ENCODE peak calls at places on chromosomes 2 and 18, in eight cellular contexts. Y is psoas muscle, E is tibial nerve, M is adrenal gland, I is HCT116, H is upper lobe of right lung, R is left lung, X is transverse colon. W is an unnamed sample.

GRCh38 chr2:39437522-39438296 is 624 bp upstream of the MAP4K3 start:
- DNase-seq in M (peak; percentile 45), R (peak; percentile 81), H (peak; percentile 85), Y (peak; percentile 61), E (no peak), I (peak; percentile 63), X (peak; percentile 78), W (no peak)

GRCh38 chr18:3594760-3595241 is 144.8 kb downstream of the TGIF1 start:
- DNase-seq in R (no peak), Y (no peak), I (no peak), M (peak; percentile 57), X (peak; percentile 47), H (no peak), E (no peak), W (no peak)

GRCh38 chr2:145012214-145012670 is 492.3 kb upstream of the ZEB2 start:
- DNase-seq in H (no peak), Y (no peak), I (no peak), R (no peak), E (no peak), X (no peak), M (no peak), W (no peak)

GRCh38 chr2:191688934-191689695 is 11.2 kb downstream of the NABP1 start:
- DNase-seq in H (no peak), R (no peak), I (peak; percentile 57), X (no peak), M (no peak), Y (no peak), E (no peak), W (no peak)

GRCh38 chr18:3827236-3827635 is 377.3 kb downstream of the TGIF1 start:
- DNase-seq in E (no peak), R (no peak), I (no peak), X (no peak), M (no peak), Y (no peak), H (no peak), W (no peak)

GRCh38 chr2:207617011-207617671 is 8.1 kb downstream of the METTL21A start:
- DNase-seq in E (no peak), I (peak; percentile 67), X (no peak), M (no peak), Y (no peak), H (no peak), R (no peak), W (no peak)

GRCh38 chr2:227503433-227504406 is 31.8 kb downstream of the AGFG1 start:
- DNase-seq in X (peak; percentile 60), R (no peak), H (no peak), M (peak; percentile 87), Y (peak; percentile 61), I (peak; percentile 84), E (no peak), W (no peak)

GRCh38 chr2:26457241-26457666 is 20.7 kb downstream of the OTOF start:
- DNase-seq in X (no peak), I (no peak), M (no peak), Y (no peak), E (no peak), R (no peak), H (no peak), W (no peak)

GRCh38 chr18:13051159-13051558 is 60.0 kb downstream of the CEP192 start:
- DNase-seq in M (no peak), X (no peak), E (no peak), Y (no peak), H (no peak), R (no peak), I (no peak), W (no peak)

GRCh38 chr2:28445448-28446258 is 50.2 kb upstream of the PLB1 start:
- DNase-seq in M (peak; percentile 81), E (no peak), H (peak; percentile 45), Y (no peak), X (no peak), I (peak; percentile 77), R (no peak), W (no peak)

GRCh38 chr2:70190086-70190412 is 770 bp downstream of the C2orf42 start:
- DNase-seq in I (no peak), Y (no peak), M (no peak), H (no peak), X (peak; percentile 15), E (no peak), R (no peak), W (no peak)

GRCh38 chr2:9631976-9632700 is 1.3 kb upstream of the YWHAQ start:
- DNase-seq in X (no peak), Y (no peak), R (no peak), E (no peak), M (no peak), I (no peak), H (no peak), W (no peak)

GRCh38 chr2:8545676-8546318 is 136.1 kb upstream of the ID2 start:
- DNase-seq in X (no peak), E (no peak), R (peak; percentile 76), M (no peak), I (no peak), H (no peak), Y (peak; percentile 50), W (no peak)

GRCh38 chr2:136005462-136006205 is 20.2 kb upstream of the DARS1 start:
- DNase-seq in E (no peak), M (no peak), H (no peak), R (no peak), I (no peak), X (no peak), Y (no peak), W (no peak)

GRCh38 chr2:149093579-149093978 is 55.1 kb downstream of the LYPD6B start:
- DNase-seq in M (no peak), H (no peak), R (no peak), X (no peak), I (no peak), E (no peak), Y (no peak), W (no peak)

GRCh38 chr2:102736174-102736606 is 25.6 kb upstream of the TMEM182 start:
- DNase-seq in X (peak; percentile 58), M (no peak), Y (no peak), H (no peak), E (no peak), I (no peak), R (peak; percentile 61), W (no peak)

GRCh38 chr2:238971318-238972145 is 123.6 kb downstream of the TWIST2 start:
- DNase-seq in E (no peak), Y (no peak), M (no peak), R (no peak), I (no peak), X (no peak), H (no peak), W (no peak)
- H3K4me3 ChIP-seq in E (no peak overlapping the region), Y (no peak overlapping the region), M (no peak overlapping the region), R (no peak overlapping the region), I (no peak overlapping the region), X (no peak overlapping the region), H (no peak overlapping the region), W (no peak overlapping the region)

DNA sequence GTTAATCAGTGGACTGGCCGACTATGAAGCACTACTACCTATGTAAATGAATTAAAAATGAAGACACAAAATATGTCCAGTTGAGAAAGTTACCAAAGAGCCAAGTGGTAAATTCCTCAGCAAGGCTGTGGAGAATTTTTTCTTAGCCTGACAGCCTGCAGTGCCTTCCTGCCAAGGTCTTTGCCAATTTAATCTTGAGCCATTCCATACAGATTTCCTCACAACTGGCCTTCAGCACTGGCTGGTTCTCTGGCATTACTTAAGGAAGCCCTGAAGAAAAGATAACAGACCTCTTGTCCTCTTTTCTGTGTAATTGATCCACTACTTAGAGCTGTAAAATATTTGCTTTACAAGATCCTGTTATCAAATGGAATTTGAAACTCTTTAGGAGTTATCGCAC is 334.2 kb upstream of the LRRTM1 start:
- DNase-seq in E (no peak), X (no peak), Y (no peak), H (no peak), R (no peak), M (no peak), I (no peak), W (no peak)
- H3K9me3 ChIP-seq in E (no peaks in the 10 kb centered on the region), X (no peaks in the 10 kb centered on the region), Y (no peaks in the 10 kb centered on the region), H (no peaks in the 10 kb centered on the region), R (peaks cover 1% of the 10 kb centered on the region), M (no peaks in the 10 kb centered on the region), I (no peaks in the 10 kb centered on the region), W (no peaks in the 10 kb centered on the region)

GRCh38 chr2:177582000-177582399 is 189.4 kb downstream of the AGPS start:
- DNase-seq in H (no peak), I (no peak), E (no peak), X (no peak), Y (no peak), M (no peak), R (no peak), W (no peak)
- H3K4me1 ChIP-seq in H (no peaks in the 10 kb centered on the region), I (no peaks in the 10 kb centered on the region), E (no peaks in the 10 kb centered on the region), X (peaks cover 7% of the 10 kb centered on the region), Y (no peaks in the 10 kb centered on the region), M (no peaks in the 10 kb centered on the region), R (no peaks in the 10 kb centered on the region), W (no peaks in the 10 kb centered on the region)

DNA sequence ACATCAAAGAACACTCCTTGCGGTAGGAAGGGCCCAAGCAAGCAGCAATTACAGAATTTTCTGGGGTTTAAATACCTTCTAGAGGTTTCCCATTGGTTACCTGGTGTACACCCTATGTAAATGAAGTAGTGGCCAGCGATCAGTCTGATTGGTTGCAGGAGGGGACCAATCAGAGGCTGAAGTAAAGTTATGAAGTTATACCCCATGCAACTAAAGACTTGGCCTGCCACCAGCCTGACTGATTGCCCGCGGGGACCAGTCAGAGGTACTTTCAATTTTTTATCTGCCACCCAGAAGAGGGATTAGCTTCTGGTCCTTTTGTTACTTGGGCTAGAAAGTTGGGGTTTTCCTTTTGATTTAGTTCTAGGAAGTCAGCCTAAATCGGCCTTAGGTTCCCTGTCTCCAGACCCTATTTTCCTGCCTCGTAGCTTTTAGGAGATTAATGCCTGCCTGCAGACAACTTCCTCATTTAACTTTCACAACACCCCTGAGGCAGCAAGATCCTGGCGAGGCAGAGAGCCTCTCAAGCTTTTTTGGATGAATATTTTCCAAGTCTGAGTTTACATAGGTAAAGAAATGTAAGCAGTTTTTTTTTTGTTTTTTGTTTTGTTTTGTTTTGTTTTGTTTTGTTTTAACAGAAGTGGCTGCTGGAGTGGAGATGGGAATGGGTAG is 1.5 kb upstream of the DGUOK start:
- DNase-seq in I (peak; percentile 19), Y (no peak), M (no peak), H (no peak), R (no peak), X (peak; percentile 69), E (no peak), W (no peak)
- H3K4me3 ChIP-seq in I (no peak overlapping the region), Y (no peak overlapping the region), M (no peak overlapping the region), H (no peak overlapping the region), R (no peak overlapping the region), X (peak overlapping the region; percentile 1), E (no peak overlapping the region), W (no peak overlapping the region)

DNA sequence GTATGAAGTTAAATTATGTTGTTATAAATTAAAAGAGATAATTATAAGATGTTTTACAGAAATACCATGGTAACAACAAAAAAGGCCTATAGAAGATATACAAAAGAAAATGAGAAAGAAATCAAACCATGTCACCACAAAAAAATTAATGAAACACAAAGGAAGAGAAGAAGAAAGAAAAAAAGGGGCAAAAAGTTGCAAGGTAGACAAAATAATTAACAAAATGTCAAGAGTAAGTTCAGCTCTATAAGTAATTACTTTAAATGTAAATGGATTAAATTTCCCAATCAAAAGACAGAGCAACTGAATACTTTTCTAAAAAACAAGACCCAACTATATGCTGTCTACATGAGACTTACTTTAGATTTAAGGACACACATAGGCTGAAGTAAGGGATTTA is 378.4 kb upstream of the FSHR start:
- DNase-seq in M (no peak), H (no peak), X (no peak), I (no peak), E (no peak), Y (no peak), R (no peak), W (no peak)
- H3K9me3 ChIP-seq in M (no peaks in the 10 kb centered on the region), H (peaks cover 5% of the 10 kb centered on the region), X (peaks cover 19% of the 10 kb centered on the region), I (peaks cover 3% of the 10 kb centered on the region), E (no peaks in the 10 kb centered on the region), Y (peaks cover 2% of the 10 kb centered on the region), R (peaks cover 63% of the 10 kb centered on the region), W (no peaks in the 10 kb centered on the region)